ENCODE peak calls at places on chromosomes 4 and X, in six cellular contexts. B is lower lobe of right lung, Y is lung, H is cardiac fibroblast, W is upper lobe of right lung, K is fibroblast of pulmonary artery. L is an unnamed sample.

GRCh38 chr4:43133566-43133965 is 241.1 kb downstream of the GRXCR1 start:
- DNase-seq in B (no peak), Y (no peak), H (no peak), W (no peak), K (no peak), L (no peak)

GRCh38 chr4:153639556-153640475 is 44.3 kb upstream of the TLR2 start:
- DNase-seq in B (no peak), Y (no peak), H (no peak), W (no peak), K (no peak), L (no peak)

GRCh38 chr4:158159054-158159717 is 13.6 kb downstream of the GASK1B start:
- DNase-seq in B (no peak), Y (no peak), H (peak), W (no peak), K (peak), L (no peak)

GRCh38 chr4:184647391-184648101 is 1.7 kb downstream of the CASP3 start:
- DNase-seq in B (no peak), Y (no peak), H (peak), W (no peak), K (peak), L (no peak)

GRCh38 chr4:108483077-108483476 is 137.3 kb upstream of the RPL34 start:
- DNase-seq in B (no peak), Y (no peak), H (no peak), W (no peak), K (no peak), L (no peak)

GRCh38 chrX:85907316-85907715 is 140.0 kb downstream of the CHM start:
- DNase-seq in B (no peak), Y (no peak), H (no peak), W (no peak), K (no peak), L (no peak)

GRCh38 chr4:10119263-10119662 is 2.7 kb upstream of the WDR1 start:
- DNase-seq in B (no peak), Y (no peak), H (no peak), W (no peak), K (no peak), L (no peak)

GRCh38 chrX:109489174-109489573 is 7.3 kb upstream of the GUCY2F start:
- DNase-seq in B (no peak), Y (no peak), H (no peak), W (no peak), K (no peak), L (no peak)

GRCh38 chr4:3708611-3709010 is 57.6 kb upstream of the ADRA2C start:
- DNase-seq in B (peak), Y (no peak), H (no peak), W (no peak), K (no peak), L (peak)

GRCh38 chrX:78979789-78980464 is 34.7 kb downstream of the P2RY10 start:
- DNase-seq in B (no peak), Y (no peak), H (peak), W (no peak), K (peak), L (no peak)

GRCh38 chr4:19999775-20000414 is 251.8 kb upstream of the SLIT2 start:
- DNase-seq in B (no peak), Y (no peak), H (no peak), W (no peak), K (no peak), L (no peak)

GRCh38 chrX:41468647-41469323 is 21.6 kb downstream of the NYX start:
- DNase-seq in B (no peak), Y (no peak), H (peak), W (no peak), K (peak), L (no peak)

GRCh38 chr4:82469776-82470345 is 39.5 kb downstream of the ENOPH1 start:
- DNase-seq in B (no peak), Y (no peak), H (peak), W (no peak), K (peak), L (no peak)

GRCh38 chr4:65007841-65008439 is 598.7 kb upstream of the TECRL start:
- DNase-seq in B (no peak), Y (no peak), H (peak), W (no peak), K (peak), L (no peak)

GRCh38 chr4:124711469-124712416 is 789 bp downstream of the ANKRD50 start:
- DNase-seq in B (peak), Y (peak), H (peak), W (peak), K (peak), L (peak)

GRCh38 chr4:47543331-47543730 is 58.3 kb downstream of the ATP10D start:
- DNase-seq in B (no peak), Y (no peak), H (no peak), W (no peak), K (no peak), L (no peak)

GRCh38 chr4:121674191-121674590 is 22.6 kb downstream of the ANXA5 start:
- DNase-seq in B (no peak), Y (no peak), H (no peak), W (no peak), K (no peak), L (no peak)

GRCh38 chr4:61851126-61851525 is 651.0 kb downstream of the ADGRL3 start:
- DNase-seq in B (no peak), Y (no peak), H (no peak), W (no peak), K (no peak), L (no peak)

GRCh38 chr4:44532851-44533250 is 84.2 kb upstream of the KCTD8 start:
- DNase-seq in B (no peak), Y (no peak), H (peak), W (no peak), K (peak), L (no peak)

GRCh38 chr4:155819066-155819465 is 47.0 kb downstream of the ASIC5 start:
- DNase-seq in B (no peak), Y (no peak), H (peak), W (no peak), K (peak), L (no peak)

GRCh38 chr4:137509855-137510282 is 22.4 kb downstream of the PCDH18 start:
- DNase-seq in B (no peak), Y (no peak), H (peak), W (no peak), K (peak), L (no peak)

GRCh38 chr4:136742330-136742729 is 790.0 kb downstream of the PCDH18 start:
- DNase-seq in B (no peak), Y (no peak), H (peak), W (no peak), K (peak), L (no peak)

GRCh38 chr4:43130228-43131021 is 237.9 kb downstream of the GRXCR1 start:
- DNase-seq in B (no peak), Y (no peak), H (no peak), W (no peak), K (no peak), L (no peak)

GRCh38 chr4:65521666-65522065 is 148.6 kb downstream of the EPHA5 start:
- DNase-seq in B (no peak), Y (no peak), H (no peak), W (no peak), K (no peak), L (no peak)

GRCh38 chrX:19640693-19641374 is 125.5 kb upstream of the MAP3K15 start:
- DNase-seq in B (no peak), Y (no peak), H (no peak), W (no peak), K (no peak), L (no peak)

GRCh38 chrX:19640063-19640462 is 124.8 kb upstream of the MAP3K15 start:
- DNase-seq in B (no peak), Y (no peak), H (no peak), W (no peak), K (no peak), L (no peak)

GRCh38 chrX:19646298-19646697 is 131.0 kb upstream of the MAP3K15 start:
- DNase-seq in B (no peak), Y (no peak), H (no peak), W (no peak), K (no peak), L (no peak)

GRCh38 chrX:19642517-19643109 is 127.3 kb upstream of the MAP3K15 start:
- DNase-seq in B (no peak), Y (no peak), H (no peak), W (no peak), K (no peak), L (no peak)

DNA sequence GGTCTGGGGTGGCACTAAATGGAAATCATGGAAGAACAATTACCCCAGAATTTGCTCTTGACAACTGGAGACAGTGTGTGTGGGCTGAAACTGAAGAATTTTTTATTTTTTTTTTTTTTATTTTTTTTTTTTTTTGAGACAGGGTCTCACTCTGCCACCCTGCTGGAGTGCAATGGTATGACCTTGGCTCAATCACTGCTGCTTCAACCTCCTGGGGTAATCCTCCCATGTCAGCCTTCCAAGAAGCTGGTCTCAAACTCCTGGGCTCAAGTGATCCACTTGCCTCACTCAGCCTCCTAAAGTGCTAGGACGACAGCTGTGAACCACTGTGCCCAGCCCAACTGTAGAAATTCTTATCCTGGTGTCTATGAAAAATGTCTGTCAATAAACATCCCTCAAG is 127.9 kb upstream of the MAP3K15 start:
- DNase-seq in B (no peak), Y (no peak), H (no peak), W (no peak), K (no peak), L (no peak)
- TF ChIP-seq CTCF in B (no peak), Y (no peak), H (no peak), W (no peak), K (no peak), L (no peak)

GRCh38 chrX:47651043-47651905 is 911 bp upstream of the ELK1 start:
- DNase-seq in B (no peak), Y (no peak), H (no peak), W (no peak), K (no peak), L (no peak)
- TF ChIP-seq CTCF in B (no peak), Y (no peak), H (no peak), W (no peak), K (no peak), L (no peak)

GRCh38 chr4:17111959-17112659 is 213.7 kb upstream of the LDB2 start:
- DNase-seq in B (no peak), Y (peak), H (peak), W (no peak), K (peak), L (no peak)
- TF ChIP-seq CTCF in B (peak), Y (no peak), H (peak), W (peak), K (peak), L (peak)

GRCh38 chrX:134247492-134247891 is 10.5 kb downstream of the CCDC160 start:
- DNase-seq in B (no peak), Y (no peak), H (no peak), W (no peak), K (no peak), L (no peak)

GRCh38 chrX:134249231-134249630 is 12.2 kb downstream of the CCDC160 start:
- DNase-seq in B (no peak), Y (no peak), H (no peak), W (no peak), K (no peak), L (no peak)

GRCh38 chrX:134241960-134242619 is 5.1 kb downstream of the CCDC160 start:
- DNase-seq in B (no peak), Y (no peak), H (no peak), W (no peak), K (no peak), L (no peak)

GRCh38 chrX:134244043-134244442 is 7.1 kb downstream of the CCDC160 start:
- DNase-seq in B (no peak), Y (no peak), H (peak), W (no peak), K (peak), L (no peak)

DNA sequence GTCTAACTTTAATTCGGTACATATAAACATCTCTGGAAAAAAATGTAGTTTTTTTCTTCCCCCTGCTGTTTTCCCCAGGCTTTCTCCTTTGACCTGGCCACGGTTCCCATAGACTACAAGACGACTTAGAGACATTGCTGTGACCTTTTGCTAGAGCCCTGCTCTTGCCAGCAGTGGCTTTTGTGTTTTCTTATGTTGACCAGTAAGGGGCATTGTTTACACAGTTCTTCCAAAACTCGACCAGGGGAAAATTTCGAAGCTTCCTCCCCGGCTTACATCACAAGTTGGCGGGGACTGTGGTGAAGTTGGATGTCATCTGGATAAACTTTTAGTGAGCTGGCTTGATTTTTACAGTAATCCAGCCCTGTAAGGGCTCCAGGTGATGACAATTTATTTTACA is 9.3 kb downstream of the CCDC160 start:
- DNase-seq in B (no peak), Y (no peak), H (peak), W (no peak), K (no peak), L (no peak)
- TF ChIP-seq CTCF in B (no peak), Y (no peak), H (no peak), W (no peak), K (no peak), L (peak)

L was measured in chondrocyte.